ENCODE peak calls at places on chromosomes 7 and 10, in six cellular contexts. J, H, O, Y, E and T are unnamed samples.

GRCh38 chr10:103568505-103568904 is 75.0 kb downstream of the NEURL1 start:
- DNase-seq in J (no peak), H (no peak), O (no peak), Y (no peak), E (no peak), T (no peak)

GRCh38 chr7:48636391-48637015 is 287.8 kb upstream of the CDC14C start:
- DNase-seq in J (no peak), H (no peak), O (no peak), Y (no peak), E (no peak), T (no peak)

GRCh38 chr10:84244651-84245270 is at the start of gene RGR:
- DNase-seq in J (no peak), H (no peak), O (peak; percentile 90), Y (no peak), E (no peak), T (no peak)

GRCh38 chr7:90797596-90797995 is 201.5 kb downstream of the CDK14 start:
- DNase-seq in J (peak; percentile 27), H (no peak), O (no peak), Y (no peak), E (no peak), T (no peak)

GRCh38 chr7:143415696-143416095 is 7.0 kb upstream of the EPHA1 start:
- DNase-seq in J (peak; percentile 56), H (no peak), O (no peak), Y (no peak), E (no peak), T (no peak)

GRCh38 chr7:107078517-107078966 is 34.0 kb downstream of the PRKAR2B start:
- DNase-seq in J (peak; percentile 78), H (no peak), O (no peak), Y (no peak), E (peak; percentile 76), T (no peak)

GRCh38 chr10:32982293-32982709 is 24.3 kb upstream of the ITGB1 start:
- DNase-seq in J (peak; percentile 95), H (no peak), O (no peak), Y (no peak), E (peak; percentile 92), T (peak; percentile 74)

GRCh38 chr7:157292770-157293412 is 43.9 kb upstream of the DNAJB6 start:
- DNase-seq in J (no peak), H (peak; percentile 63), O (no peak), Y (no peak), E (no peak), T (peak; percentile 45)

GRCh38 chr7:32089256-32089655 is 19.0 kb upstream of the PDE1C start:
- DNase-seq in J (no peak), H (no peak), O (no peak), Y (no peak), E (no peak), T (no peak)

GRCh38 chr10:97883092-97883485 is 33.4 kb downstream of the GOLGA7B start:
- DNase-seq in J (no peak), H (no peak), O (no peak), Y (no peak), E (no peak), T (no peak)

GRCh38 chr10:34180749-34181148 is 634.3 kb downstream of the PARD3 start:
- DNase-seq in J (no peak), H (peak; percentile 51), O (no peak), Y (no peak), E (no peak), T (no peak)

GRCh38 chr7:93196331-93196730 is 29.9 kb downstream of the HEPACAM2 start:
- DNase-seq in J (no peak), H (no peak), O (no peak), Y (no peak), E (no peak), T (no peak)

GRCh38 chr10:104339469-104340098 is 1.3 kb upstream of the ITPRIP start:
- DNase-seq in J (peak; percentile 77), H (peak; percentile 31), O (no peak), Y (no peak), E (peak; percentile 82), T (peak; percentile 57)

GRCh38 chr7:116786791-116787443 is 75.5 kb upstream of the CAPZA2 start:
- DNase-seq in J (peak; percentile 46), H (no peak), O (peak; percentile 6), Y (no peak), E (peak; percentile 33), T (peak; percentile 41)

GRCh38 chr10:102580230-102580629 is 64.0 kb upstream of the TRIM8 start:
- DNase-seq in J (peak; percentile 93), H (no peak), O (no peak), Y (no peak), E (peak; percentile 69), T (peak; percentile 20)

GRCh38 chr7:116582806-116583444 is 58.1 kb downstream of the CAV1 start:
- DNase-seq in J (peak; percentile 80), H (no peak), O (no peak), Y (no peak), E (peak; percentile 96), T (peak; percentile 95)

GRCh38 chr10:132266594-132267161 is 41.1 kb downstream of the STK32C start:
- DNase-seq in J (no peak), H (no peak), O (no peak), Y (no peak), E (no peak), T (no peak)

GRCh38 chr10:127987467-127988380 is 80.8 kb downstream of the PTPRE start:
- DNase-seq in J (no peak), H (no peak), O (no peak), Y (no peak), E (no peak), T (no peak)

GRCh38 chr10:59331661-59332060 is 30.7 kb downstream of the FAM13C start:
- DNase-seq in J (no peak), H (no peak), O (no peak), Y (no peak), E (no peak), T (no peak)

GRCh38 chr10:10094700-10095099 is 923.0 kb upstream of the CELF2 start:
- DNase-seq in J (peak; percentile 9), H (no peak), O (no peak), Y (no peak), E (peak; percentile 30), T (no peak)

DNA sequence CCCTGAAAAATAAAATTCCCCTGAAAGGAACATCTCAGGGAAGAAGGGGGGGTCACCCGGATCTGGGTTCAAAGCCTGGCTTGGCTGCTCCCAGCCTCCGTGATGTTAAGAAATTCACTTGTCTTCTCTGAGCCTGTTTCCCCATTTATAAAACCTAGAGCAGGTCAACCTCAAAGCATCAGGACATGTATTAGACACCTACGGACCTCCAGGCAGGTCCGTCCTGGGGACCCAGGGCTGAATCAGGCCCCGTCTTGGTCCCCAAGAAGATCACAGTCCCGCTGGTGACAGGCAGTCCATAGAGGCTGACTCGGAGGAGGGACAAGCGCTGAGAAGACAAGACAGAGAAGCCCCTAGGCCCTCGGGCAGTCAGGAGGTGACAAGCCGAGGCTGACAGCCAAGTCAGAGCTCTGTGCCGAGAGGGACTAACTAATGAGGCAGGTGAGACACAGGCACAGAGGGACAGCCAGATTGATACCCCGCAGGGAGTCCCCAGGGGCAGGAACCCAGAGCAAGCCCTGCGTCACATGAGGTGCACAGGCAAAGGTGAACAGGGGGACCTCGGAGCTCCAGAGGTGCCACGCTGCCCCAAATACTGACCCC is 2.9 kb downstream of the MYL10 start:
- DNase-seq in J (no peak), H (no peak), O (no peak), Y (no peak), E (no peak), T (no peak)
- H3K4ac ChIP-seq in J (no peak overlapping the region), H (no peak overlapping the region), O (no peak overlapping the region), Y (no peak overlapping the region), E (no peak overlapping the region), T (no peak overlapping the region)

DNA sequence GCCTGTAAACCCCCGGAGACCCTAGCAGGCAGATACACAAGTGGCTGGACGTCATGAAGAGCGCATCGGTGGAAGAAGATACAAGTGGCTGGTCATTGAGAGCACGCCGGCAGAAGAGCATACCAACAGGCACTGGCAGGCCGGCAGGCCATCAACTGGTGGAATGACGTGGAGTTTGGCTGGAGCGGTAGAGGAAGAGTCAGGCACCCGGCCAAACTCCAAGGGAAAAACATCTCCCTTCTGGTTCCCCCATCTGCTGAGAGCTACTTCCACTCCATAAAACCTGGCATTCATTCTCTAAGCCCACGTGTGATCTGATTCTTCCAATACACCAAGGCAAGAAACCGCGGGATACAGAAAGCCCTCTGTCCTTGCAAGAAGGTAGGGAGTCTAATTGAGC is 113.4 kb upstream of the NPSR1 start:
- DNase-seq in J (no peak), H (no peak), O (no peak), Y (no peak), E (no peak), T (no peak)
- H3K9me3 ChIP-seq in J (peaks cover 8% of the 10 kb centered on the region), H (no peaks in the 10 kb centered on the region), O (no peaks in the 10 kb centered on the region), Y (no peaks in the 10 kb centered on the region), E (peaks cover 22% of the 10 kb centered on the region), T (no peaks in the 10 kb centered on the region)

GRCh38 chr10:7407368-7408002 is 3.3 kb downstream of the SFMBT2 start:
- DNase-seq in J (no peak), H (peak; percentile 35), O (no peak), Y (no peak), E (peak; percentile 70), T (no peak)

GRCh38 chr10:7406712-7407333 is 4.0 kb downstream of the SFMBT2 start:
- DNase-seq in J (no peak), H (no peak), O (no peak), Y (no peak), E (peak; percentile 33), T (no peak)

GRCh38 chr10:7408003-7408493 is 2.8 kb downstream of the SFMBT2 start:
- DNase-seq in J (no peak), H (peak; percentile 55), O (no peak), Y (no peak), E (peak; percentile 55), T (peak; percentile 4)

GRCh38 chr10:7408494-7409044 is 2.3 kb downstream of the SFMBT2 start:
- DNase-seq in J (peak; percentile 17), H (peak; percentile 55), O (no peak), Y (no peak), E (peak; percentile 54), T (no peak)

DNA sequence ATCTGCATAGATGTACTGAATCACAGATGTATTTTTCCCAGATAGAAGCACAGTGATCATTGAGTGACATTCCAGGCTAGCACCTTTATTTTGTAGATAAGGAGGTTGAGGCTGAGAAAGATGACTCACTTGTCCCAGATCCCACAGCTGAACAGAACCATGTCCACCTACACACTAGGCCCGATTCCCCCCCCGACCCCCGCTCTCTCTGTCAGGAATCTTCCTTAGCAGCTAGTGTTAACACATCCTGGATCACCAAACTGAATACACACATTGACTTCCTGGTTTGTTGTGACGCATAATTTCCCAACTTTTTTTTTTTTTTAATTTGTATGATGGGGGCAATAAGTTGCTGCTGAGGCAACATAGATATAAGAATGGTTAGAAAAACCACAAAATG is 5.2 kb downstream of the SFMBT2 start:
- DNase-seq in J (no peak), H (no peak), O (no peak), Y (no peak), E (peak; percentile 13), T (no peak)
- H3K4me1 ChIP-seq in J (no peaks in the 10 kb centered on the region), H (no peaks in the 10 kb centered on the region), O (peaks cover 22% of the 10 kb centered on the region), Y (peaks cover 13% of the 10 kb centered on the region), E (peaks cover 24% of the 10 kb centered on the region), T (peaks cover 14% of the 10 kb centered on the region)

GRCh38 chr7:77419102-77419501 is 3.0 kb upstream of the GSAP start:
- DNase-seq in J (no peak), H (no peak), O (no peak), Y (no peak), E (no peak), T (no peak)

GRCh38 chr7:77421273-77421672 is 5.1 kb upstream of the GSAP start:
- DNase-seq in J (no peak), H (no peak), O (no peak), Y (no peak), E (no peak), T (no peak)

GRCh38 chr7:77420438-77420837 is 4.3 kb upstream of the GSAP start:
- DNase-seq in J (no peak), H (no peak), O (no peak), Y (no peak), E (no peak), T (no peak)

GRCh38 chr7:77425151-77426051 is 9.3 kb upstream of the GSAP start:
- DNase-seq in J (peak; percentile 91), H (peak; percentile 46), O (peak; percentile 64), Y (no peak), E (peak; percentile 81), T (peak; percentile 37)

GRCh38 chr7:77422500-77422899 is 6.4 kb upstream of the GSAP start:
- DNase-seq in J (no peak), H (no peak), O (no peak), Y (no peak), E (no peak), T (no peak)
- H3K4ac ChIP-seq in J (no peak overlapping the region), H (no peak overlapping the region), O (no peak overlapping the region), Y (no peak overlapping the region), E (no peak overlapping the region), T (no peak overlapping the region)